ENCODE peak calls at places on chromosomes 6 and 20, in seven cellular contexts. One of them, this sample, is unnamed.

GRCh38 chr6:163311830-163312229 is 102.7 kb upstream of the QKI start:
- DNase-seq in pancreas: no peak
- DNase-seq in NCI-H2171 treated with DMSO at 0.1 percent for 48 hours: no peak
- DNase-seq in hippocampal formation: no peak
- DNase-seq in CD4-positive, alpha-beta memory T cell: no peak
- DNase-seq in dorsolateral prefrontal cortex: no peak
- DNase-seq in SK-N-SH: no peak
- DNase-seq in this sample: no peak

GRCh38 chr6:118509009-118509617 is 39.0 kb upstream of the PLN start:
- DNase-seq in pancreas: no peak
- DNase-seq in NCI-H2171 treated with DMSO at 0.1 percent for 48 hours: peak
- DNase-seq in hippocampal formation: peak
- DNase-seq in CD4-positive, alpha-beta memory T cell: no peak
- DNase-seq in dorsolateral prefrontal cortex: peak
- DNase-seq in SK-N-SH: peak
- DNase-seq in this sample: no peak

GRCh38 chr20:57964011-57964862 is 254.4 kb upstream of the PMEPA1 start:
- DNase-seq in pancreas: no peak
- DNase-seq in NCI-H2171 treated with DMSO at 0.1 percent for 48 hours: no peak
- DNase-seq in hippocampal formation: peak
- DNase-seq in CD4-positive, alpha-beta memory T cell: no peak
- DNase-seq in dorsolateral prefrontal cortex: no peak
- DNase-seq in SK-N-SH: no peak
- DNase-seq in this sample: no peak

GRCh38 chr6:151254451-151255081 is 14.8 kb downstream of the AKAP12 start:
- DNase-seq in pancreas: no peak
- DNase-seq in NCI-H2171 treated with DMSO at 0.1 percent for 48 hours: no peak
- DNase-seq in hippocampal formation: no peak
- DNase-seq in CD4-positive, alpha-beta memory T cell: no peak
- DNase-seq in dorsolateral prefrontal cortex: no peak
- DNase-seq in SK-N-SH: no peak
- DNase-seq in this sample: no peak

GRCh38 chr6:33702345-33702977 is 9.0 kb downstream of the UQCC2 start:
- DNase-seq in pancreas: no peak
- DNase-seq in NCI-H2171 treated with DMSO at 0.1 percent for 48 hours: peak
- DNase-seq in hippocampal formation: no peak
- DNase-seq in CD4-positive, alpha-beta memory T cell: no peak
- DNase-seq in dorsolateral prefrontal cortex: no peak
- DNase-seq in SK-N-SH: peak
- DNase-seq in this sample: no peak

GRCh38 chr20:1212607-1213396 is 9.5 kb downstream of the C20orf202 start:
- DNase-seq in pancreas: peak
- DNase-seq in NCI-H2171 treated with DMSO at 0.1 percent for 48 hours: peak
- DNase-seq in hippocampal formation: peak
- DNase-seq in CD4-positive, alpha-beta memory T cell: peak
- DNase-seq in dorsolateral prefrontal cortex: peak
- DNase-seq in SK-N-SH: peak
- DNase-seq in this sample: no peak

GRCh38 chr20:57408536-57409233 is 17.5 kb downstream of the RBM38 start:
- DNase-seq in pancreas: peak
- DNase-seq in NCI-H2171 treated with DMSO at 0.1 percent for 48 hours: no peak
- DNase-seq in hippocampal formation: no peak
- DNase-seq in CD4-positive, alpha-beta memory T cell: no peak
- DNase-seq in dorsolateral prefrontal cortex: no peak
- DNase-seq in SK-N-SH: no peak
- DNase-seq in this sample: no peak

GRCh38 chr6:146470091-146470770 is 73.4 kb upstream of the RAB32 start:
- DNase-seq in pancreas: no peak
- DNase-seq in NCI-H2171 treated with DMSO at 0.1 percent for 48 hours: no peak
- DNase-seq in hippocampal formation: no peak
- DNase-seq in CD4-positive, alpha-beta memory T cell: no peak
- DNase-seq in dorsolateral prefrontal cortex: no peak
- DNase-seq in SK-N-SH: no peak
- DNase-seq in this sample: no peak

GRCh38 chr6:2132416-2132815 is 113.0 kb downstream of the GMDS start:
- DNase-seq in pancreas: no peak
- DNase-seq in NCI-H2171 treated with DMSO at 0.1 percent for 48 hours: no peak
- DNase-seq in hippocampal formation: no peak
- DNase-seq in CD4-positive, alpha-beta memory T cell: no peak
- DNase-seq in dorsolateral prefrontal cortex: no peak
- DNase-seq in SK-N-SH: no peak
- DNase-seq in this sample: no peak

GRCh38 chr20:57332105-57333089 is 2.8 kb downstream of the SPO11 start:
- DNase-seq in pancreas: no peak
- DNase-seq in NCI-H2171 treated with DMSO at 0.1 percent for 48 hours: no peak
- DNase-seq in hippocampal formation: no peak
- DNase-seq in CD4-positive, alpha-beta memory T cell: no peak
- DNase-seq in dorsolateral prefrontal cortex: no peak
- DNase-seq in SK-N-SH: no peak
- DNase-seq in this sample: no peak

GRCh38 chr6:38443341-38443740 is 196.4 kb downstream of the BTBD9 start:
- DNase-seq in pancreas: no peak
- DNase-seq in NCI-H2171 treated with DMSO at 0.1 percent for 48 hours: no peak
- DNase-seq in hippocampal formation: no peak
- DNase-seq in CD4-positive, alpha-beta memory T cell: no peak
- DNase-seq in dorsolateral prefrontal cortex: no peak
- DNase-seq in SK-N-SH: no peak
- DNase-seq in this sample: no peak

GRCh38 chr20:24241466-24241865 is 228.0 kb upstream of the SYNDIG1 start:
- DNase-seq in pancreas: no peak
- DNase-seq in NCI-H2171 treated with DMSO at 0.1 percent for 48 hours: peak
- DNase-seq in hippocampal formation: no peak
- DNase-seq in CD4-positive, alpha-beta memory T cell: no peak
- DNase-seq in dorsolateral prefrontal cortex: no peak
- DNase-seq in SK-N-SH: no peak
- DNase-seq in this sample: no peak

GRCh38 chr20:878511-879307 is 37.4 kb downstream of the ANGPT4 start:
- DNase-seq in pancreas: no peak
- DNase-seq in NCI-H2171 treated with DMSO at 0.1 percent for 48 hours: no peak
- DNase-seq in hippocampal formation: no peak
- DNase-seq in CD4-positive, alpha-beta memory T cell: no peak
- DNase-seq in dorsolateral prefrontal cortex: no peak
- DNase-seq in SK-N-SH: no peak
- DNase-seq in this sample: no peak

GRCh38 chr6:133286765-133287164 is 45.6 kb downstream of the EYA4 start:
- DNase-seq in pancreas: no peak
- DNase-seq in NCI-H2171 treated with DMSO at 0.1 percent for 48 hours: peak
- DNase-seq in hippocampal formation: no peak
- DNase-seq in CD4-positive, alpha-beta memory T cell: no peak
- DNase-seq in dorsolateral prefrontal cortex: no peak
- DNase-seq in SK-N-SH: no peak
- DNase-seq in this sample: no peak

GRCh38 chr20:676967-677366 is 1.4 kb upstream of the SCRT2 start:
- DNase-seq in pancreas: no peak
- DNase-seq in NCI-H2171 treated with DMSO at 0.1 percent for 48 hours: no peak
- DNase-seq in hippocampal formation: no peak
- DNase-seq in CD4-positive, alpha-beta memory T cell: no peak
- DNase-seq in dorsolateral prefrontal cortex: no peak
- DNase-seq in SK-N-SH: no peak
- DNase-seq in this sample: no peak

GRCh38 chr20:33893314-33893713 is 82.2 kb downstream of the CHMP4B start:
- DNase-seq in pancreas: no peak
- DNase-seq in NCI-H2171 treated with DMSO at 0.1 percent for 48 hours: no peak
- DNase-seq in hippocampal formation: no peak
- DNase-seq in CD4-positive, alpha-beta memory T cell: no peak
- DNase-seq in dorsolateral prefrontal cortex: no peak
- DNase-seq in SK-N-SH: no peak
- DNase-seq in this sample: no peak

GRCh38 chr6:46704562-46704961 is 16.9 kb downstream of the TDRD6 start:
- DNase-seq in pancreas: no peak
- DNase-seq in NCI-H2171 treated with DMSO at 0.1 percent for 48 hours: no peak
- DNase-seq in hippocampal formation: no peak
- DNase-seq in CD4-positive, alpha-beta memory T cell: no peak
- DNase-seq in dorsolateral prefrontal cortex: no peak
- DNase-seq in SK-N-SH: no peak
- DNase-seq in this sample: no peak

GRCh38 chr6:111566873-111567517 is 38.7 kb downstream of the TRAF3IP2 start:
- DNase-seq in pancreas: no peak
- DNase-seq in NCI-H2171 treated with DMSO at 0.1 percent for 48 hours: peak
- DNase-seq in hippocampal formation: peak
- DNase-seq in CD4-positive, alpha-beta memory T cell: no peak
- DNase-seq in dorsolateral prefrontal cortex: peak
- DNase-seq in SK-N-SH: peak
- DNase-seq in this sample: no peak

GRCh38 chr6:16947461-16948159 is 154.2 kb upstream of the STMND1 start:
- DNase-seq in pancreas: no peak
- DNase-seq in NCI-H2171 treated with DMSO at 0.1 percent for 48 hours: peak
- DNase-seq in hippocampal formation: no peak
- DNase-seq in CD4-positive, alpha-beta memory T cell: no peak
- DNase-seq in dorsolateral prefrontal cortex: no peak
- DNase-seq in SK-N-SH: no peak
- DNase-seq in this sample: no peak

GRCh38 chr6:8180327-8181161 is 78.2 kb upstream of the EEF1E1 start:
- DNase-seq in pancreas: no peak
- DNase-seq in NCI-H2171 treated with DMSO at 0.1 percent for 48 hours: no peak
- DNase-seq in hippocampal formation: no peak
- DNase-seq in CD4-positive, alpha-beta memory T cell: no peak
- DNase-seq in dorsolateral prefrontal cortex: no peak
- DNase-seq in SK-N-SH: no peak
- DNase-seq in this sample: no peak

GRCh38 chr6:2209226-2209809 is 36.1 kb downstream of the GMDS start:
- DNase-seq in pancreas: peak
- DNase-seq in NCI-H2171 treated with DMSO at 0.1 percent for 48 hours: peak
- DNase-seq in hippocampal formation: no peak
- DNase-seq in CD4-positive, alpha-beta memory T cell: no peak
- DNase-seq in dorsolateral prefrontal cortex: peak
- DNase-seq in SK-N-SH: peak
- DNase-seq in this sample: no peak

GRCh38 chr6:83976871-83977270 is 56.7 kb upstream of the MRAP2 start:
- DNase-seq in pancreas: no peak
- DNase-seq in NCI-H2171 treated with DMSO at 0.1 percent for 48 hours: no peak
- DNase-seq in hippocampal formation: no peak
- DNase-seq in CD4-positive, alpha-beta memory T cell: no peak
- DNase-seq in dorsolateral prefrontal cortex: no peak
- DNase-seq in SK-N-SH: no peak
- DNase-seq in this sample: no peak

GRCh38 chr6:33841070-33841469 is 37.3 kb upstream of the MLN start:
- DNase-seq in pancreas: no peak
- DNase-seq in NCI-H2171 treated with DMSO at 0.1 percent for 48 hours: no peak
- DNase-seq in hippocampal formation: no peak
- DNase-seq in CD4-positive, alpha-beta memory T cell: no peak
- DNase-seq in dorsolateral prefrontal cortex: no peak
- DNase-seq in SK-N-SH: no peak
- DNase-seq in this sample: no peak

GRCh38 chr6:169172435-169172834 is 81.2 kb downstream of the THBS2 start:
- DNase-seq in pancreas: no peak
- DNase-seq in NCI-H2171 treated with DMSO at 0.1 percent for 48 hours: no peak
- DNase-seq in hippocampal formation: no peak
- DNase-seq in CD4-positive, alpha-beta memory T cell: no peak
- DNase-seq in dorsolateral prefrontal cortex: no peak
- DNase-seq in SK-N-SH: no peak
- DNase-seq in this sample: no peak

GRCh38 chr6:107118976-107119375 is 3.7 kb upstream of the BEND3 start:
- DNase-seq in pancreas: no peak
- DNase-seq in NCI-H2171 treated with DMSO at 0.1 percent for 48 hours: no peak
- DNase-seq in hippocampal formation: no peak
- DNase-seq in CD4-positive, alpha-beta memory T cell: no peak
- DNase-seq in dorsolateral prefrontal cortex: no peak
- DNase-seq in SK-N-SH: no peak
- DNase-seq in this sample: no peak

GRCh38 chr6:51214442-51214841 is 395.8 kb downstream of the TFAP2B start:
- DNase-seq in pancreas: no peak
- DNase-seq in NCI-H2171 treated with DMSO at 0.1 percent for 48 hours: no peak
- DNase-seq in hippocampal formation: no peak
- DNase-seq in CD4-positive, alpha-beta memory T cell: no peak
- DNase-seq in dorsolateral prefrontal cortex: no peak
- DNase-seq in SK-N-SH: no peak
- DNase-seq in this sample: no peak

GRCh38 chr20:33031531-33031930 is at the start of gene BPIFB6:
- DNase-seq in pancreas: no peak
- DNase-seq in NCI-H2171 treated with DMSO at 0.1 percent for 48 hours: no peak
- DNase-seq in hippocampal formation: no peak
- DNase-seq in CD4-positive, alpha-beta memory T cell: no peak
- DNase-seq in dorsolateral prefrontal cortex: no peak
- DNase-seq in SK-N-SH: no peak
- DNase-seq in this sample: no peak

GRCh38 chr20:48283470-48284110 is 498.3 kb upstream of the SULF2 start:
- DNase-seq in pancreas: no peak
- DNase-seq in NCI-H2171 treated with DMSO at 0.1 percent for 48 hours: no peak
- DNase-seq in hippocampal formation: peak
- DNase-seq in CD4-positive, alpha-beta memory T cell: no peak
- DNase-seq in dorsolateral prefrontal cortex: peak
- DNase-seq in SK-N-SH: no peak
- DNase-seq in this sample: no peak

GRCh38 chr20:24289737-24290481 is 179.5 kb upstream of the SYNDIG1 start:
- DNase-seq in pancreas: no peak
- DNase-seq in NCI-H2171 treated with DMSO at 0.1 percent for 48 hours: no peak
- DNase-seq in hippocampal formation: no peak
- DNase-seq in CD4-positive, alpha-beta memory T cell: no peak
- DNase-seq in dorsolateral prefrontal cortex: no peak
- DNase-seq in SK-N-SH: no peak
- DNase-seq in this sample: no peak

GRCh38 chr20:31538327-31538726 is 24.1 kb downstream of the HM13 start:
- DNase-seq in pancreas: no peak
- DNase-seq in NCI-H2171 treated with DMSO at 0.1 percent for 48 hours: no peak
- DNase-seq in hippocampal formation: no peak
- DNase-seq in CD4-positive, alpha-beta memory T cell: no peak
- DNase-seq in dorsolateral prefrontal cortex: no peak
- DNase-seq in SK-N-SH: no peak
- DNase-seq in this sample: no peak

GRCh38 chr6:25186919-25187318 is 92.3 kb upstream of the CARMIL1 start:
- DNase-seq in pancreas: no peak
- DNase-seq in NCI-H2171 treated with DMSO at 0.1 percent for 48 hours: no peak
- DNase-seq in hippocampal formation: no peak
- DNase-seq in CD4-positive, alpha-beta memory T cell: no peak
- DNase-seq in dorsolateral prefrontal cortex: no peak
- DNase-seq in SK-N-SH: no peak
- DNase-seq in this sample: no peak

GRCh38 chr20:631091-631490 is 21.0 kb upstream of the TCF15 start:
- DNase-seq in pancreas: no peak
- DNase-seq in NCI-H2171 treated with DMSO at 0.1 percent for 48 hours: no peak
- DNase-seq in hippocampal formation: no peak
- DNase-seq in CD4-positive, alpha-beta memory T cell: no peak
- DNase-seq in dorsolateral prefrontal cortex: no peak
- DNase-seq in SK-N-SH: no peak
- DNase-seq in this sample: no peak

GRCh38 chr6:49666930-49667369 is 30.3 kb upstream of the RHAG start:
- DNase-seq in pancreas: no peak
- DNase-seq in NCI-H2171 treated with DMSO at 0.1 percent for 48 hours: no peak
- DNase-seq in hippocampal formation: no peak
- DNase-seq in CD4-positive, alpha-beta memory T cell: no peak
- DNase-seq in dorsolateral prefrontal cortex: no peak
- DNase-seq in SK-N-SH: no peak
- DNase-seq in this sample: no peak

GRCh38 chr6:41200296-41200900 is 551 bp downstream of the TREML2 start:
- DNase-seq in pancreas: no peak
- DNase-seq in NCI-H2171 treated with DMSO at 0.1 percent for 48 hours: no peak
- DNase-seq in hippocampal formation: no peak
- DNase-seq in CD4-positive, alpha-beta memory T cell: peak
- DNase-seq in dorsolateral prefrontal cortex: no peak
- DNase-seq in SK-N-SH: no peak
- DNase-seq in this sample: peak

GRCh38 chr20:61888101-61888865 is 177.4 kb downstream of the TAF4 start:
- DNase-seq in pancreas: peak
- DNase-seq in NCI-H2171 treated with DMSO at 0.1 percent for 48 hours: no peak
- DNase-seq in hippocampal formation: no peak
- DNase-seq in CD4-positive, alpha-beta memory T cell: no peak
- DNase-seq in dorsolateral prefrontal cortex: no peak
- DNase-seq in SK-N-SH: no peak
- DNase-seq in this sample: no peak

GRCh38 chr6:170207586-170207985 is 83.3 kb downstream of the DLL1 start:
- DNase-seq in pancreas: no peak
- DNase-seq in NCI-H2171 treated with DMSO at 0.1 percent for 48 hours: peak
- DNase-seq in hippocampal formation: no peak
- DNase-seq in CD4-positive, alpha-beta memory T cell: no peak
- DNase-seq in dorsolateral prefrontal cortex: no peak
- DNase-seq in SK-N-SH: no peak
- DNase-seq in this sample: no peak

GRCh38 chr6:99711925-99712324 is 105.3 kb downstream of the PRDM13 start:
- DNase-seq in pancreas: no peak
- DNase-seq in NCI-H2171 treated with DMSO at 0.1 percent for 48 hours: no peak
- DNase-seq in hippocampal formation: no peak
- DNase-seq in CD4-positive, alpha-beta memory T cell: no peak
- DNase-seq in dorsolateral prefrontal cortex: no peak
- DNase-seq in SK-N-SH: no peak
- DNase-seq in this sample: no peak

GRCh38 chr6:44508646-44509045 is 121.1 kb downstream of the CDC5L start:
- DNase-seq in pancreas: no peak
- DNase-seq in NCI-H2171 treated with DMSO at 0.1 percent for 48 hours: no peak
- DNase-seq in hippocampal formation: no peak
- DNase-seq in CD4-positive, alpha-beta memory T cell: no peak
- DNase-seq in dorsolateral prefrontal cortex: no peak
- DNase-seq in SK-N-SH: no peak
- DNase-seq in this sample: no peak

This sample was measured in GM06990.